ENCODE peak calls at places on chromosomes 3 and 15, in nine cellular contexts. N is suprapubic skin; I is CD8-positive, alpha-beta T cell; Z is neuronal stem cell; R is psoas muscle; G is SJSA1; S is spleen; W is left lung; H is adrenal gland. Q is an unnamed sample.

GRCh38 chr15:60297047-60297446 is 100.7 kb downstream of the ANXA2 start:
- DNase-seq in Z (no peak), G (no peak), I (no peak), R (no peak), S (no peak), N (no peak), H (no peak), W (no peak), Q (no peak)

GRCh38 chr15:34514251-34514760 is 69.1 kb downstream of the GOLGA8B start:
- DNase-seq in R (peak; percentile 74), N (no peak), H (peak; percentile 70), W (peak; percentile 86), G (peak; percentile 62), I (no peak), S (peak; percentile 84), Z (no peak), Q (no peak)

GRCh38 chr3:121660356-121661171 is at the start of gene HCLS1:
- DNase-seq in I (peak; percentile 83), W (peak; percentile 85), S (peak; percentile 93), H (peak; percentile 25), N (no peak), R (peak; percentile 67), Z (no peak), G (no peak), Q (peak; percentile 86)

GRCh38 chr15:55993804-55994539 is 560 bp upstream of the NEDD4 start:
- DNase-seq in N (no peak), S (no peak), I (peak; percentile 51), G (peak; percentile 55), Z (peak; percentile 54), H (no peak), W (no peak), R (no peak), Q (no peak)

GRCh38 chr3:42090973-42091731 is at the start of gene TRAK1:
- DNase-seq in Z (no peak), H (peak; percentile 38), N (no peak), S (peak; percentile 39), R (peak; percentile 59), G (peak; percentile 76), W (no peak), I (no peak), Q (no peak)

GRCh38 chr3:189947948-189948723 is 172.6 kb downstream of the P3H2 start:
- DNase-seq in I (no peak), R (no peak), W (no peak), Z (no peak), N (no peak), H (no peak), S (no peak), G (no peak), Q (no peak)

GRCh38 chr3:7504886-7505775 is 644.2 kb downstream of the GRM7 start:
- DNase-seq in R (peak; percentile 42), I (no peak), Z (no peak), N (no peak), W (no peak), S (no peak), H (peak; percentile 17), G (peak; percentile 69), Q (no peak)

GRCh38 chr15:56653787-56654186 is 79.5 kb downstream of the ZNF280D start:
- DNase-seq in I (no peak), N (no peak), Z (no peak), H (no peak), R (no peak), G (no peak), W (no peak), S (no peak), Q (no peak)

GRCh38 chr3:63519426-63519825 is 133.0 kb upstream of the SNTN start:
- DNase-seq in H (no peak), I (no peak), Z (no peak), G (no peak), R (no peak), S (no peak), W (no peak), N (no peak), Q (no peak)

GRCh38 chr3:58989173-58989572 is 60.7 kb downstream of the CFAP20DC start:
- DNase-seq in W (no peak), Z (no peak), N (no peak), H (no peak), G (no peak), S (no peak), R (no peak), I (no peak), Q (no peak)

GRCh38 chr15:79458491-79458890 is 26.4 kb downstream of the MINAR1 start:
- DNase-seq in N (no peak), R (no peak), I (no peak), Z (no peak), W (no peak), G (no peak), H (no peak), S (no peak), Q (no peak)

GRCh38 chr15:38618242-38618925 is 53.8 kb upstream of the RASGRP1 start:
- DNase-seq in W (no peak), R (no peak), I (no peak), S (no peak), G (no peak), Z (no peak), N (no peak), H (no peak), Q (no peak)

GRCh38 chr3:144966560-144966959 is 994.9 kb downstream of the DIPK2A start:
- DNase-seq in I (no peak), S (no peak), R (no peak), W (no peak), H (no peak), G (no peak), N (no peak), Z (no peak), Q (no peak)

GRCh38 chr3:126716057-126716456 is 12.0 kb downstream of the CHCHD6 start:
- DNase-seq in H (no peak), I (no peak), W (no peak), S (no peak), N (no peak), Z (no peak), G (no peak), R (no peak), Q (no peak)

GRCh38 chr3:145939431-145939830 is 221.6 kb downstream of the PLOD2 start:
- DNase-seq in G (no peak), W (no peak), R (no peak), S (no peak), I (no peak), H (no peak), N (no peak), Z (no peak), Q (no peak)

GRCh38 chr3:126850370-126851085 is 132.4 kb upstream of the PLXNA1 start:
- DNase-seq in S (peak; percentile 37), H (no peak), G (peak; percentile 82), Z (peak; percentile 80), R (no peak), I (peak; percentile 11), W (no peak), N (no peak), Q (no peak)

DNA sequence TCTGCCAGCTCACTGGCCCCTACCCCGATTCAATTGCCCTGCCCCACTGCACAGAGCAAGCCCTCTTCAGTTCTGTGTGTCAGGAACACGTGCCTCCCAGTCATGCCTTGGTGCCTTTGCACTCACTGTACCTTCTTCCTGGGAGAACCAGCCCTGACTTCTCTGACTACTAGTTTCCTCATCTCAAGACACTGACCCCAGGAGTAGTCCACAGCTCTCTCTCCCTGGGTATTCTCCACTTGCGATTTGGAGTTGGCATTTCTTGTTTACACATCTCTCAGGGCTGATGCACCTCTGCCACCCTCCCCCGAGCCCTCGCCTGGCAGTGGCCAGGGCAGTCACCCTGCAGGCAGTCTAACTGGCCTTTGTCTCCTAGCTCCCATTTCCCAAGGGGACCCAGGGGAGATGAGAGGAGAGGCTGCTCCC is 5.7 kb downstream of the CISH start:
- DNase-seq in G (no peak), N (no peak), Z (no peak), W (peak; percentile 66), H (no peak), S (no peak), I (no peak), R (peak; percentile 79), Q (no peak)
- H3K4me3 ChIP-seq in G (no peak overlapping the region), N (no peak overlapping the region), Z (no peak overlapping the region), W (no peak overlapping the region), H (no peak overlapping the region), S (no peak overlapping the region), I (peak overlapping the region; percentile 89), R (peak overlapping the region; percentile 89), Q (peak overlapping the region; percentile 93)

GRCh38 chr3:156180077-156180476 is 59.7 kb downstream of the KCNAB1 start:
- DNase-seq in I (no peak), S (no peak), Z (no peak), G (no peak), W (no peak), R (no peak), H (no peak), N (no peak), Q (no peak)
- H3K27ac ChIP-seq in I (no peak overlapping the region), S (no peak overlapping the region), Z (no peak overlapping the region), G (no peak overlapping the region), W (no peak overlapping the region), R (no peak overlapping the region), H (no peak overlapping the region), N (no peak overlapping the region), Q (no peak overlapping the region)

GRCh38 chr15:90933310-90933709 is 961 bp upstream of the HDDC3 start:
- DNase-seq in G (no peak), R (peak; percentile 41), I (no peak), N (no peak), H (no peak), Z (no peak), S (no peak), W (no peak), Q (no peak)

GRCh38 chr15:90932660-90932991 is 277 bp upstream of the HDDC3 start:
- DNase-seq in G (no peak), R (no peak), S (no peak), Z (no peak), I (no peak), H (no peak), N (no peak), W (no peak), Q (no peak)

GRCh38 chr15:90936823-90937222 is 1.7 kb downstream of the UNC45A start:
- DNase-seq in R (no peak), S (no peak), N (no peak), Z (no peak), W (no peak), G (no peak), I (no peak), H (no peak), Q (no peak)

GRCh38 chr15:90934256-90934948 is 683 bp upstream of the UNC45A start:
- DNase-seq in W (peak; percentile 95), H (peak; percentile 86), G (peak; percentile 87), Z (peak; percentile 77), S (peak; percentile 95), R (peak; percentile 91), N (peak; percentile 90), I (peak; percentile 86), Q (peak; percentile 84)

GRCh38 chr15:90934949-90935751 is at the start of gene UNC45A:
- DNase-seq in G (peak; percentile 91), N (peak; percentile 93), R (peak; percentile 95), Z (peak; percentile 88), W (peak; percentile 99), I (peak; percentile 98), S (peak; percentile 99), H (peak; percentile 93), Q (peak; percentile 95)
- H3K9me3 ChIP-seq in G (no peaks in the 10 kb centered on the region), N (no peaks in the 10 kb centered on the region), R (no peaks in the 10 kb centered on the region), Z (no peaks in the 10 kb centered on the region), W (no peaks in the 10 kb centered on the region), I (no peaks in the 10 kb centered on the region), S (no peaks in the 10 kb centered on the region), H (no peaks in the 10 kb centered on the region), Q (no peaks in the 10 kb centered on the region)

DNA sequence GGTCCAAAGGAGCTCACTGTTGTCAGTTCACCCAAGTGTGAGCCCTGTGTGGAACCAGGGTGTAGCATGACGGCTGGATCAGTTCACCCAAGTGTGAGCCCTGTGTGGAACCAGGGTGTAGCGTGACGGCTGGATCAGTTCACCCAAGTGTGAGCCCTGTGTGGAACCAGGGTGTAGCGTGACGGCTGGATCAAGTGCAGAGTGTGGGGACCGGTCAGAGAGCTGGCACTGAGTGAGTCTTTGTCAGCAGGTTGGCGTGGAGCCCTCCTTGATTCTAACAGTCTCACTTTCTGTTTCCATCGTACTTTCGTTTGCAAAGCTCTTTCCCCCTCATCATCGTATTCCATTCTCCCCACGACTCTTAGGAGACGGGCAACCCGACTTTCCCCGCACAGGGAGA is 57.9 kb upstream of the DLG1 start:
- DNase-seq in W (no peak), N (no peak), R (peak; percentile 77), Z (no peak), G (no peak), S (no peak), H (no peak), I (no peak), Q (no peak)
- H3K4me3 ChIP-seq in W (no peak overlapping the region), N (no peak overlapping the region), R (peak overlapping the region; percentile 42), Z (no peak overlapping the region), G (peak overlapping the region; percentile 20), S (no peak overlapping the region), H (no peak overlapping the region), I (no peak overlapping the region), Q (no peak overlapping the region)